ENCODE peak calls at places on chromosomes 1 and 21, in six cellular contexts. L is transverse colon, P is fibroblast of mammary gland, B is left ventricle myocardium inferior, M is right cardiac atrium, D is astrocyte of the spinal cord. H is an unnamed sample.

GRCh38 chr1:201334325-201335173 is 42.9 kb downstream of the TNNT2 start:
- DNase-seq in L (no peak), P (no peak), B (no peak), M (no peak), D (no peak), H (peak)

GRCh38 chr1:214314178-214314843 is 33.4 kb downstream of the SMYD2 start:
- DNase-seq in L (no peak), P (no peak), B (no peak), M (no peak), D (no peak), H (no peak)

GRCh38 chr1:9281071-9281827 is 11.4 kb upstream of the SPSB1 start:
- DNase-seq in L (no peak), P (peak), B (no peak), M (no peak), D (no peak), H (no peak)

GRCh38 chr1:52634111-52634510 is 1.1 kb downstream of the SHISAL2A start:
- DNase-seq in L (no peak), P (no peak), B (no peak), M (no peak), D (no peak), H (no peak)

GRCh38 chr1:169186106-169186505 is 79.6 kb downstream of the ATP1B1 start:
- DNase-seq in L (no peak), P (no peak), B (no peak), M (no peak), D (no peak), H (no peak)

GRCh38 chr1:162283657-162284056 is 93.0 kb downstream of the SPATA46 start:
- DNase-seq in L (no peak), P (no peak), B (peak), M (no peak), D (no peak), H (no peak)

GRCh38 chr1:30403732-30404131 is 319.7 kb downstream of the MATN1 start:
- DNase-seq in L (no peak), P (no peak), B (no peak), M (no peak), D (no peak), H (no peak)

GRCh38 chr1:68542586-68542985 is 45.7 kb upstream of the DEPDC1 start:
- DNase-seq in L (no peak), P (peak), B (no peak), M (no peak), D (peak), H (peak)

GRCh38 chr1:64842244-64842643 is 97.4 kb downstream of the RAVER2 start:
- DNase-seq in L (no peak), P (no peak), B (no peak), M (no peak), D (no peak), H (no peak)

GRCh38 chr1:64675718-64676345 is 69.0 kb upstream of the RAVER2 start:
- DNase-seq in L (no peak), P (peak), B (no peak), M (no peak), D (peak), H (peak)

GRCh38 chr1:97806336-97806735 is 114.5 kb downstream of the DPYD start:
- DNase-seq in L (no peak), P (no peak), B (no peak), M (no peak), D (no peak), H (no peak)

GRCh38 chr1:66644331-66644730 is 107.9 kb upstream of the DYNLT5 start:
- DNase-seq in L (no peak), P (no peak), B (no peak), M (no peak), D (no peak), H (no peak)

GRCh38 chr1:185495898-185496297 is 178.9 kb upstream of the IVNS1ABP start:
- DNase-seq in L (no peak), P (no peak), B (no peak), M (no peak), D (no peak), H (no peak)

GRCh38 chr1:99737016-99737415 is 29.4 kb downstream of the FRRS1 start:
- DNase-seq in L (peak), P (peak), B (no peak), M (no peak), D (peak), H (peak)

GRCh38 chr1:201153474-201154388 is 543 bp downstream of the TMEM9 start:
- DNase-seq in L (no peak), P (peak), B (no peak), M (no peak), D (no peak), H (peak)

GRCh38 chr1:228004887-228005462 is 1.8 kb upstream of the WNT3A start:
- DNase-seq in L (no peak), P (no peak), B (no peak), M (no peak), D (no peak), H (no peak)

GRCh38 chr1:110007458-110007857 is 22.9 kb downstream of the AHCYL1 start:
- DNase-seq in L (no peak), P (no peak), B (no peak), M (no peak), D (no peak), H (no peak)

GRCh38 chr1:34073028-34073730 is 91.9 kb downstream of the CSMD2 start:
- DNase-seq in L (no peak), P (no peak), B (no peak), M (no peak), D (no peak), H (no peak)

GRCh38 chr1:6801998-6802397 is 16.7 kb downstream of the CAMTA1 start:
- DNase-seq in L (no peak), P (peak), B (no peak), M (no peak), D (peak), H (peak)

GRCh38 chr1:76989976-76990375 is 122.7 kb downstream of the ST6GALNAC5 start:
- DNase-seq in L (no peak), P (no peak), B (no peak), M (no peak), D (no peak), H (peak)

GRCh38 chr1:923131-923990 is at the start of gene SAMD11:
- DNase-seq in L (peak), P (peak), B (peak), M (peak), D (peak), H (no peak)

GRCh38 chr1:31327381-31327780 is 30.5 kb downstream of the ZCCHC17 start:
- DNase-seq in L (no peak), P (peak), B (no peak), M (no peak), D (peak), H (peak)

GRCh38 chr1:20411196-20411980 is 74.6 kb downstream of the CAMK2N1 start:
- DNase-seq in L (no peak), P (peak), B (no peak), M (peak), D (peak), H (peak)

GRCh38 chr1:166080965-166081870 is 85.6 kb downstream of the FAM78B start:
- DNase-seq in L (no peak), P (peak), B (no peak), M (no peak), D (no peak), H (no peak)

GRCh38 chr21:23543334-23543733 is 2063.9 kb downstream of the MRPL39 start:
- DNase-seq in L (no peak), P (no peak), B (peak), M (no peak), D (no peak), H (no peak)

GRCh38 chr21:41167348-41168342 is at the start of gene BACE2:
- DNase-seq in L (peak), P (peak), B (peak), M (peak), D (peak), H (peak)

GRCh38 chr1:246372502-246372901 is 134.6 kb downstream of the SMYD3 start:
- DNase-seq in L (no peak), P (no peak), B (no peak), M (peak), D (no peak), H (no peak)

GRCh38 chr1:246377606-246378005 is 129.5 kb downstream of the SMYD3 start:
- DNase-seq in L (no peak), P (no peak), B (no peak), M (no peak), D (no peak), H (no peak)

GRCh38 chr1:246373828-246374569 is 133.1 kb downstream of the SMYD3 start:
- DNase-seq in L (no peak), P (peak), B (no peak), M (no peak), D (no peak), H (no peak)
- H3K4me3 ChIP-seq in L (no peak), P (no peak), B (no peak), M (no peak), D (no peak), H (no peak)

GRCh38 chr1:224203243-224204016 is 20.4 kb downstream of the DEGS1 start:
- DNase-seq in L (peak), P (peak), B (peak), M (peak), D (peak), H (no peak)
- H3K4me3 ChIP-seq in L (no peak), P (no peak), B (no peak), M (no peak), D (no peak), H (no peak)

GRCh38 chr1:212433577-212434462 is 1.1 kb downstream of the NENF start:
- DNase-seq in L (no peak), P (no peak), B (no peak), M (peak), D (no peak), H (no peak)

GRCh38 chr1:212431656-212432055 is 1.1 kb upstream of the NENF start:
- DNase-seq in L (no peak), P (no peak), B (no peak), M (no peak), D (no peak), H (no peak)

GRCh38 chr1:212432163-212432705 is 486 bp upstream of the NENF start:
- DNase-seq in L (no peak), P (no peak), B (no peak), M (no peak), D (peak), H (peak)

GRCh38 chr1:212430955-212431394 is 1.7 kb upstream of the NENF start:
- DNase-seq in L (peak), P (no peak), B (no peak), M (no peak), D (no peak), H (no peak)

GRCh38 chr1:212432706-212433576 is at the start of gene NENF:
- DNase-seq in L (peak), P (peak), B (peak), M (peak), D (peak), H (peak)
- H3K4me3 ChIP-seq in L (peak), P (peak), B (peak), M (peak), D (peak), H (peak)

DNA sequence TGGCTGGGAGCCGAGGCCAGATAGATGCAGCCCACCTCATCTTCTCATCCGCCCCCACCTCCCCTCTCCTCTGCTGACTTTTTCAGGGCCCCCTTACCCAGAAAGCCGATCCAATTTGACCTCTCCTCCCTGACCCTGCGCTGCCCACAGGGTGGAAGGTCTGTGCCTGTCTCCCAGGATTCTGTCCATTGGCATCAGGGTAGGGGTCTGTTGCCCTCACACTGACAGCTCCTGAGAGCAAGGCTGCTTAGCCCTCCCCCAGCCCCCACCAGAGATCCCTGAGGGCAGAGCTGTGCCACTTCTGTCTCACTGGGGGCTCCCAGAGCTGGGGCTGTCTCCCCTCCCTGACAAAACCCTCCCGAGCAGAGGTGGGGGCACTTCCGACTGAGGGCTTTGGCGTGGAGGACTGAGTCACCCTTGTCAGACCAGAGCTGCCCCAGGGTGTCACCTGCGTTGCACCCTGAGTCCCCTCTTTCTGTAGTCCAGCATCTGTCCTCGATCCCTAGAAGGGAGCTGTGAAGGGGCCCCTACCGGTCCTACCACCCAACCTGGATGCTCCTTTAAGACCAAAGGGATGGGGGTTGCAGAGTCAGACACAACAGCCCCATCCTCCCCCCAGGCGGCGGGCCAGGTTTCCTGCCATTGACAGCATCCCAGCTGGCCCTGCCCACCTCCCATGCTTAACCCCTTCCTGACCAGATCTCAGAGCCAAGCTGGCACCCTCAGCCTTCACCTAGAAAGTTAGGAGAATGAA is 2.4 kb upstream of the FAM110D start:
- DNase-seq in L (no peak), P (no peak), B (peak), M (peak), D (no peak), H (no peak)
- H3K4me3 ChIP-seq in L (no peak), P (no peak), B (peak), M (peak), D (no peak), H (no peak)

GRCh38 chr1:21935891-21936365 is 1.2 kb downstream of the HSPG2 start:
- DNase-seq in L (peak), P (no peak), B (no peak), M (no peak), D (no peak), H (peak)

GRCh38 chr1:21933397-21934248 is 3.5 kb downstream of the HSPG2 start:
- DNase-seq in L (peak), P (no peak), B (peak), M (peak), D (no peak), H (peak)

GRCh38 chr1:21937034-21937371 is at the start of gene HSPG2:
- DNase-seq in L (no peak), P (no peak), B (no peak), M (no peak), D (no peak), H (no peak)

GRCh38 chr1:21936366-21937031 is 611 bp downstream of the HSPG2 start:
- DNase-seq in L (peak), P (no peak), B (no peak), M (no peak), D (no peak), H (no peak)

GRCh38 chr1:21935393-21935804 is 1.7 kb downstream of the HSPG2 start:
- DNase-seq in L (no peak), P (no peak), B (no peak), M (no peak), D (no peak), H (no peak)
- H3K4me3 ChIP-seq in L (peak), P (peak), B (peak), M (peak), D (peak), H (peak)

DNA sequence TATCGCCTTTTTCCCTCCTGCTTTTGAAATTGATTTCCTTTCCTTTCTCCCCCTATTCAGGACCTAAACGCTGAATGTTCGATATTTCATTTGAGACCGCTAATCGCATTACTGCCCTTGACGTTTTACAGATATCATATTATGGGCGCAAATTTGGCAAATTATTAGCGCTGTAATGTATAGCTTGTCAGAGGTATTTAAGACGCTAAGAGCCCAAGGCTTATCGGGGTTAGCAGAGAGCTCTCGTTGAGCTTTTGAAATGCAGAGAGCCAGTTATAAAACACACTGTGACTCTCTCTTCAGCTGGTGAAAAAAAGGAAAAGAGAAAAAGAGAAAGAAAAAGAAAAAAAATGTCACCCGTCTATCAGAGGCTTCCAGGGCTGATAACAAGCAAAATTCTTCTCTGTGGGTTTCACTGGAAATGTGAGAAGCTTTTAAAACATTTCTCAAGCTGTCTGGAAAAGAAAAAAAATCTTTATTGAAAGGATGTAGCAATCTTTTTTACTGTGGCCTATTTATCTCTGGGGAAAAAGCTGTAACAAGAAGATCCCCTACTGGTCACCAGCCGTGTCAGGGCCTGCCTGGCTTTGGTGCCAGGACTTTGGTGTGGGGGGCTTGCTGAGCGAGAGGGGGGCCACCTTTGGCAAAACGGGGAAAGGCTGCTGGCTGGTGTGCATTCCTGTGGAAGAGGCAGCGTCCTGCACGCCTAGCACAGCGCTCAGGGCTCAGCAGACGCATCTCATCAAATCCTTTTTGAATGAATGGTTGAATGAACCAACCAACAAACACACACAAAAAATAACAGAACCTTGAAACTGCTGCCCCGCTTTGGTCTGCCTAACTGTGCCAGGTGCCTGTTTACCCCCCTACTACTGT is 119.8 kb downstream of the RNF220 start:
- DNase-seq in L (no peak), P (no peak), B (no peak), M (no peak), D (no peak), H (no peak)
- H3K4me3 ChIP-seq in L (no peak), P (no peak), B (peak), M (peak), D (no peak), H (no peak)

H was measured in bronchial epithelial cell.